ENCODE peak calls at places on chromosomes 2 and 18, in four cellular contexts. W, A, J and Q are unnamed samples.
A peak's percentile ranks its signal among the peaks of the same experiment; 100 is the strongest.

GRCh38 chr18:76476665-76477561 is 18.1 kb downstream of the ZNF516 start:
- DNase-seq in J (no peak), W (no peak), A (no peak), Q (no peak)

GRCh38 chr2:175049671-175050070 is 44.5 kb upstream of the CHN1 start:
- DNase-seq in W (no peak), A (no peak), J (no peak), Q (no peak)

GRCh38 chr18:63949068-63949737 is at the start of gene HMSD:
- DNase-seq in W (peak; percentile 44), A (peak; percentile 62), J (no peak), Q (peak; percentile 64)

GRCh38 chr2:23373666-23374065 is 11.3 kb upstream of the KLHL29 start:
- DNase-seq in W (no peak), J (no peak), A (no peak), Q (no peak)

GRCh38 chr18:48902023-48902855 is 48.5 kb downstream of the SMAD7 start:
- DNase-seq in J (no peak), A (no peak), W (no peak), Q (no peak)

GRCh38 chr18:44033144-44033543 is 647.5 kb upstream of the SETBP1 start:
- DNase-seq in W (no peak), J (no peak), A (no peak), Q (no peak)

GRCh38 chr2:328761-329160 is 40.9 kb upstream of the ALKAL2 start:
- DNase-seq in W (no peak), J (no peak), A (no peak), Q (no peak)

GRCh38 chr2:101344173-101344572 is 35.7 kb upstream of the RNF149 start:
- DNase-seq in A (no peak), J (no peak), W (no peak), Q (no peak)

GRCh38 chr18:56076735-56077134 is 488.7 kb upstream of the TCF4 start:
- DNase-seq in W (no peak), J (no peak), A (no peak), Q (no peak)

GRCh38 chr2:145012214-145012670 is 492.3 kb upstream of the ZEB2 start:
- DNase-seq in W (no peak), J (no peak), A (no peak), Q (no peak)

GRCh38 chr2:7707723-7708122 is 790.5 kb downstream of the RNF144A start:
- DNase-seq in A (no peak), W (no peak), J (no peak), Q (no peak)

GRCh38 chr2:218806346-218806978 is 24.5 kb downstream of the CYP27A1 start:
- DNase-seq in W (no peak), J (peak; percentile 92), A (no peak), Q (no peak)

GRCh38 chr2:149040451-149040850 is 2.0 kb downstream of the LYPD6B start:
- DNase-seq in W (peak; percentile 39), A (no peak), J (no peak), Q (peak; percentile 41)

GRCh38 chr2:128395640-128396499 is 77.2 kb upstream of the HS6ST1 start:
- DNase-seq in J (no peak), W (no peak), A (no peak), Q (no peak)

GRCh38 chr2:98175811-98176210 is 88.8 kb downstream of the VWA3B start:
- DNase-seq in J (no peak), A (peak; percentile 21), W (no peak), Q (no peak)

GRCh38 chr2:220665108-220665471 is 907.0 kb downstream of the EPHA4 start:
- DNase-seq in W (no peak), A (no peak), J (no peak), Q (no peak)

GRCh38 chr2:27024188-27024587 is 8.6 kb upstream of the TMEM214 start:
- DNase-seq in W (no peak), J (no peak), A (no peak), Q (no peak)

GRCh38 chr2:162149940-162150339 is 2.1 kb downstream of the GCG start:
- DNase-seq in J (no peak), A (no peak), W (no peak), Q (no peak)

GRCh38 chr2:162156149-162156548 is 4.1 kb upstream of the GCG start:
- DNase-seq in J (no peak), W (no peak), A (no peak), Q (no peak)

GRCh38 chr2:162153608-162154224 is 1.7 kb upstream of the GCG start:
- DNase-seq in J (no peak), A (peak; percentile 73), W (peak; percentile 65), Q (peak; percentile 48)

GRCh38 chr2:162152147-162152546 is at the start of gene GCG:
- DNase-seq in W (no peak), A (no peak), J (no peak), Q (no peak)

DNA sequence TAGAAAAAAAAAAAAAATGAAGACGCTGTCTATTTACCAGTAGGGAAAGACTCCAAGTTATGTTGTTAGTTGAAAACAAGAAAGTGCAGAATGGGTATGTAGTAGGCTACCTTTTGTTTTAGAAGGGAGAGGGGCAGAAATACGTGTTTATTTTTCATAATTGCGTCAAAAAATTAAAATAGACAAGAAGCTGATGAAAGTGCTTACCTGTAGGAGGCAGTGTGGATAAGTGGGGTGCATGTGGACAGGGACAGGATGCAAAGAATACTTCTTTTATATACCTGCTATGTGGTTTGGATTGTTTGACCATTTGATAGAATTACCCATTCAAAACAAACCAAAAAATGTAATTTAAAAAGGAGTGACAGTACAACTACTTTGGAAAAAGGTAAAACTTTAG is 3.0 kb upstream of the GCG start:
- DNase-seq in J (no peak), A (no peak), W (no peak), Q (no peak)
- TF ChIP-seq CTCF in J (no peak), A (no peak), W (peak; percentile 20), Q (no peak)

GRCh38 chr2:46050489-46050888 is 246.7 kb upstream of the EPAS1 start:
- DNase-seq in W (no peak), A (no peak), J (no peak), Q (no peak)
- TF ChIP-seq CTCF in W (peak; percentile 15), A (no peak), J (no peak), Q (peak; percentile 24)

GRCh38 chr2:74204436-74204835 is 6.0 kb downstream of the MTHFD2 start:
- DNase-seq in A (no peak), W (no peak), J (no peak), Q (no peak)
- TF ChIP-seq CTCF in A (no peak), W (no peak), J (no peak), Q (no peak)

GRCh38 chr2:32706815-32707214 is 79.0 kb downstream of the TTC27 start:
- DNase-seq in W (no peak), A (no peak), J (no peak), Q (no peak)
- TF ChIP-seq CTCF in W (no peak), A (no peak), J (no peak), Q (no peak)

DNA sequence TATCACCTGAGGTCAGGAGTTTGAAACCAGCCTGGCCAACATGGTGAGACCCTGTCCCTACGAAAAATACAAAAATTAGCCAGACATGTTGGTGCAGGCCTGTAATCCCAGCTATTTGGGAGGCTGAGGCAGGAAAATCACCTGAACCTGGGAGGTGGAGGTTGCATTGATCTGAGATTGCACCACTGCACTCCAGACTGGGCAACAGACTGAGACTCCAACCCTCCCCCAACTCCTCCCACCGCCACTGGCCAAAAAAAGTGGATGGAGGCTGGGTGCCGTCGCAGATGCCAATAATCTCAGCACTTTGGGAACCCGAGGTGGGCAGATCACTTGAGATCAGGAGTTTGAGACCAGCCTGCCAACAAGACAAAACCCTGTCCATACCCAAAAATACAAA is 10.1 kb upstream of the SPIRE1 start:
- DNase-seq in A (no peak), W (no peak), J (no peak), Q (no peak)
- TF ChIP-seq CTCF in A (no peak), W (no peak), J (no peak), Q (no peak)

DNA sequence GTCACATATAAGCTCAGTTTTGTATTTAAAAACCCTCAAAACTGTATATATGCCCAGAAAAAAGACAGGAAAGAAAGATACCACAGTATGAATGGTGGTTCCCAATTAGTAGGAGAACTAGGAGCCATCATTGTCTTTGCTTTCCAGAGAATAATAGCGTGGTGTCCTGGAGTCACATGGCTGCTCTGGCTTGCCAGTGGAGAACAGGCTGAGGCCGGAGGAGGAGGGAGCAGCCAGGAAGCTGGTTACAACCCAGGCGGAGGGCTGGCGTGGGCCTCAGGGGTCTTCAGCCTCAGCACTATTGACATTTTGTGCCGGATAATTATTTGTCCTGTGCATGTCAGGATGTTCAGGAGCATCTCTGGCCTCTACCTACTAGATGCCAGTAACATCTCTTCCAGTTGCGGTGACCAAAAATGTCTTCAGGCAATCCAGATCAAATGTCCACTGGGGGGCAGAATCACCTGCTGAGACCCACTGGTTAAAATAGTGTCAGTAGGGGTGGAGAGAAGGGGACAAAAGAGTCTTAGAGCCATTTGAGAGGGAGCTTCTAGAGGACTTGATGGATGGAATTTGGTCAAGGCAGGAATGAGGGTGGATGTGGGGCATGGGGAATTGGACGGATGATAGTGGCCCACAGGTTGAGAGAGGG is 144.8 kb downstream of the AGAP1 start:
- DNase-seq in A (no peak), W (no peak), J (no peak), Q (no peak)
- TF ChIP-seq CTCF in A (no peak), W (no peak), J (no peak), Q (no peak)

DNA sequence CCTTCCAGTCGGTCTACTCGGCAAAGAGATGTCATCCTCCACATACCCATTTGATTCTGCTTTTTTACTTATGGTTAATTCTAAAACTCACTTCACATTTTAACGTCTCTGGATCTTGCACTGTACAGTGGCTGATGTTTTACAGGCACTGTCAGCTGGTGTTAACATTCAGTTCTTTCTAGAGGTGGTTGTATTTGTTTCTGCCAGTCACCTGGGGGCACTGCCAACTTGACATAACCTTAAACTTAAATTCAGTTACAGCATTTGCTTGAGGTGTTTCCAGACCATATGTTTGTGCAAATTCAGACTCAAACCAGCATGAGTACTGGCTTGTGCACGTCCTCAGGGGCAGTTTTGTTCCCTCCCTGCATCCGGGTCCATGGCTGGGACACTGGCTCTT is 5.3 kb upstream of the TMEM185B start:
- DNase-seq in W (no peak), A (no peak), J (no peak), Q (no peak)
- TF ChIP-seq CTCF in W (peak; percentile 11), A (no peak), J (no peak), Q (no peak)